ENCODE peak calls at places on chromosomes 12 and 14, in four cellular contexts. Q is CD8-positive, alpha-beta T cell; O is transverse colon; T is stomach. D is an unnamed sample.

GRCh38 chr12:116598341-116599284 is 39.4 kb downstream of the MAP1LC3B2 start:
- DNase-seq in T (no peak), Q (no peak), O (no peak), D (peak; percentile 34)

GRCh38 chr14:33120341-33120740 is 181.7 kb downstream of the NPAS3 start:
- DNase-seq in Q (no peak), O (no peak), T (no peak), D (no peak)

GRCh38 chr14:33754264-33754663 is 196.6 kb downstream of the EGLN3 start:
- DNase-seq in O (no peak), T (no peak), Q (no peak), D (no peak)

GRCh38 chr14:100823488-100823887 is 2.4 kb upstream of the MEG3 start:
- DNase-seq in O (no peak), Q (no peak), T (no peak), D (no peak)

GRCh38 chr14:90553921-90554336 is 157.1 kb downstream of the CALM1 start:
- DNase-seq in Q (no peak), O (no peak), T (no peak), D (no peak)

GRCh38 chr12:77047341-77048202 is 17.8 kb downstream of the E2F7 start:
- DNase-seq in Q (no peak), O (no peak), T (no peak), D (no peak)

GRCh38 chr14:101588990-101589389 is 27.7 kb downstream of the DIO3 start:
- DNase-seq in Q (no peak), O (no peak), T (no peak), D (no peak)

GRCh38 chr12:26425587-26426260 is 230.4 kb downstream of the SSPN start:
- DNase-seq in O (no peak), Q (no peak), T (no peak), D (no peak)

GRCh38 chr12:30754750-30755394 is at the start of gene CAPRIN2:
- DNase-seq in Q (peak; percentile 92), T (peak; percentile 98), O (peak; percentile 98), D (peak; percentile 99)

GRCh38 chr14:42378274-42378673 is 771.6 kb downstream of the LRFN5 start:
- DNase-seq in O (no peak), Q (no peak), T (no peak), D (no peak)

GRCh38 chr14:22314183-22314820 is 274.7 kb downstream of the DAD1 start:
- DNase-seq in Q (no peak), T (no peak), O (no peak), D (no peak)

GRCh38 chr12:12582895-12583303 is 20.2 kb upstream of the DUSP16 start:
- DNase-seq in Q (no peak), O (no peak), T (no peak), D (no peak)

GRCh38 chr12:52032431-52032796 is 18.8 kb upstream of the NR4A1 start:
- DNase-seq in Q (no peak), O (peak; percentile 74), T (peak; percentile 78), D (no peak)

GRCh38 chr14:91363776-91364523 is 53.7 kb downstream of the CCDC88C start:
- DNase-seq in Q (no peak), O (peak; percentile 55), T (no peak), D (no peak)

GRCh38 chr12:116018282-116018681 is 259.2 kb downstream of the MED13L start:
- DNase-seq in Q (no peak), T (peak; percentile 35), O (no peak), D (no peak)

GRCh38 chr12:30687265-30687986 is 8.2 kb downstream of the IPO8 start:
- DNase-seq in Q (no peak), O (no peak), T (no peak), D (no peak)

GRCh38 chr14:90191585-90191984 is 64.8 kb upstream of the PSMC1 start:
- DNase-seq in T (no peak), Q (no peak), O (no peak), D (no peak)

GRCh38 chr12:127770123-127770522 is 496.8 kb upstream of the TMEM132C start:
- DNase-seq in O (no peak), Q (no peak), T (no peak), D (no peak)

GRCh38 chr12:47742253-47742825 is 16.3 kb downstream of the RAPGEF3 start:
- DNase-seq in Q (peak; percentile 75), O (peak; percentile 79), T (peak; percentile 70), D (peak; percentile 85)

GRCh38 chr14:69358233-69358963 is 39.7 kb downstream of the ERH start:
- DNase-seq in T (no peak), Q (no peak), O (no peak), D (no peak)

GRCh38 chr14:72518809-72519377 is 375.0 kb downstream of the DPF3 start:
- DNase-seq in T (no peak), O (no peak), Q (peak; percentile 36), D (no peak)

GRCh38 chr14:21090940-21091663 is 7.4 kb downstream of the ZNF219 start:
- DNase-seq in Q (no peak), T (no peak), O (no peak), D (no peak)

GRCh38 chr12:57815177-57816000 is 3.1 kb downstream of the AVIL start:
- DNase-seq in O (no peak), T (no peak), Q (peak; percentile 30), D (no peak)
- H3K9me3 ChIP-seq in O (no peaks in the 10 kb centered on the region), T (no peaks in the 10 kb centered on the region), Q (no peaks in the 10 kb centered on the region), D (no peaks in the 10 kb centered on the region)

GRCh38 chr12:91332305-91332704 is 149.7 kb upstream of the DCN start:
- DNase-seq in Q (no peak), T (no peak), O (no peak), D (no peak)
- H3K9me3 ChIP-seq in Q (no peaks in the 10 kb centered on the region), T (no peaks in the 10 kb centered on the region), O (no peaks in the 10 kb centered on the region), D (no peaks in the 10 kb centered on the region)

GRCh38 chr12:133174901-133175300 is 6.4 kb upstream of the ZNF268 start:
- DNase-seq in O (no peak), T (no peak), Q (no peak), D (no peak)
- H3K9me3 ChIP-seq in O (peaks cover 34% of the 10 kb centered on the region), T (peaks cover 17% of the 10 kb centered on the region), Q (no peaks in the 10 kb centered on the region), D (peaks cover 89% of the 10 kb centered on the region)

DNA sequence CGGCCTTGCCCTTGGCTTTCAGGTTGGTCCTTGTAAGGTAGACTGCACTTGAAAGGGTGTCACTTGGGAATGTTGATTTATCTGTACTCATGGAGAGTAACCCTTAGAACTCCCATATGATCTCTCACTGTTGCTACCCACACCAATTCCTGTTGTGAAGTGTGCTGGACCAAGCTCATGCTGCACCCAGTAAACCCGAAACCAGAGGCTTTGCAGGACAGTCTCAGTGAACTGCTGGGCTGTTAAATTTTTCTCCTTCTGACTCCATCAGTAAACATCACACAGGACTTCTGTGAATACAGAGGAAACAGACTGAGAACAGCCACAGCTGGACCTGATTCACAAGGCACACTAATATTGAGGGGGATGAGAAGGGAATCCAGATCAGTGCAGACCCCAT is 783.0 kb downstream of the TMEM121 start:
- DNase-seq in T (no peak), Q (no peak), O (no peak), D (no peak)
- H3K9me3 ChIP-seq in T (no peaks in the 10 kb centered on the region), Q (no peaks in the 10 kb centered on the region), O (no peaks in the 10 kb centered on the region), D (peaks cover 6% of the 10 kb centered on the region)

GRCh38 chr12:71763682-71764379 is 9.2 kb downstream of the RAB21 start:
- DNase-seq in T (no peak), O (no peak), Q (no peak), D (no peak)

GRCh38 chr12:71756054-71756675 is 1.5 kb downstream of the RAB21 start:
- DNase-seq in T (no peak), O (no peak), Q (no peak), D (no peak)

GRCh38 chr12:71755146-71755892 is 656 bp downstream of the RAB21 start:
- DNase-seq in T (peak; percentile 46), Q (peak; percentile 54), O (peak; percentile 56), D (peak; percentile 45)

GRCh38 chr12:71760471-71760870 is 5.8 kb downstream of the RAB21 start:
- DNase-seq in T (no peak), O (no peak), Q (no peak), D (no peak)

DNA sequence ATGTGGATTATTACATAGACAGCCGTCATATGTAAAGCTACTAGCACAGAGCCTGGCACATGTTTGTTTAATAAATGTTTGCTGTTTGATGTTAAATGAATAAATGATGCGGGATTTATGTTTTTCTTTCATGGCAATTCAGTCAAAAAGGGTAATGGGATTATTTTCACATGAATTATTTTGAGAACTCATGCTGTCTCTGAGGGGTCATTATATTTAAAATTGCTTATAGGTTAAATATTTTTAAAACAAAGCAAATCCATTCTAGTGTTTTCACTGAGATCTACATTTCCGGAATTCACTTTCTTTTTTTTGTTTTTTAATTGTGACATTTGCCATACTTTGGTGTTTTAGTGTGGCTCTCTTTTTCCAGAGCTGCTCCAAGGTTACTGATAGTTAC is 5.3 kb downstream of the RAB21 start:
- DNase-seq in O (no peak), T (no peak), Q (no peak), D (no peak)
- H3K9me3 ChIP-seq in O (peaks cover 10% of the 10 kb centered on the region), T (no peaks in the 10 kb centered on the region), Q (peaks cover 12% of the 10 kb centered on the region), D (peaks cover 13% of the 10 kb centered on the region)

GRCh38 chr12:132925597-132926416 is 30.3 kb downstream of the ZNF605 start:
- DNase-seq in Q (no peak), O (no peak), T (no peak), D (no peak)
- H3K9me3 ChIP-seq in Q (peaks cover 68% of the 10 kb centered on the region), O (peaks cover 99% of the 10 kb centered on the region), T (peaks cover 87% of the 10 kb centered on the region), D (peaks cover 100% of the 10 kb centered on the region)

GRCh38 chr14:50477760-50478159 is 54.6 kb downstream of the MAP4K5 start:
- DNase-seq in T (no peak), O (no peak), Q (no peak), D (no peak)

GRCh38 chr14:50476134-50476533 is 56.2 kb downstream of the MAP4K5 start:
- DNase-seq in O (no peak), T (no peak), Q (no peak), D (no peak)

GRCh38 chr14:50471838-50472465 is 60.4 kb downstream of the MAP4K5 start:
- DNase-seq in T (no peak), O (no peak), Q (no peak), D (no peak)

GRCh38 chr14:50479041-50479440 is 53.3 kb downstream of the MAP4K5 start:
- DNase-seq in Q (no peak), O (no peak), T (no peak), D (no peak)

DNA sequence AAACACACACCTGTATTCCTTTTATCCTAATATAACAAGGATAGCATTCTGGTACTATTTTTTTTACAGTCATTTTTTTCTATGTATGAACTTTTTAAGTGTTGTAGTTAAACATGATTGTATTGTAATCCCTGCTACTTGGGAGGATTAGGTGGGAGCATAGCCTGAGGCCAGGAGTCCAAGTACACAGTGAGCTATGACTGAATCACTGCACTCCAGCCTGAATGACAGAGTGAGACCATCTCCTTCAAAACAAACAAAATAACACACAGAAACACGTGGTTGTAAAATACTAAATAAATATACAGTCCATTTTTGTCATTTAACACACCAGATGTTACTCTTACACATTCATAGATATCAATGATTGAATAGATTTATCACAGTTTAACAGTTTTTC is 56.9 kb downstream of the MAP4K5 start:
- DNase-seq in T (no peak), Q (no peak), O (no peak), D (no peak)
- H3K9me3 ChIP-seq in T (no peaks in the 10 kb centered on the region), Q (no peaks in the 10 kb centered on the region), O (peaks cover 14% of the 10 kb centered on the region), D (peaks cover 18% of the 10 kb centered on the region)